ENCODE peak calls at places on chromosome 10, in four cellular contexts. G is IMR-90; A is fibroblast of lung; R is CD8-positive, alpha-beta T cell. B is an unnamed sample.

GRCh38 chr10:31426425-31426824 is 107.4 kb downstream of the ZEB1 start:
- DNase-seq in G (peak), A (peak), R (no peak), B (no peak)

GRCh38 chr10:80158126-80158525 is 25.6 kb downstream of the PLAC9 start:
- DNase-seq in G (no peak), A (no peak), R (no peak), B (no peak)

GRCh38 chr10:122486396-122487080 is 25.2 kb downstream of the HTRA1 start:
- DNase-seq in G (no peak), A (no peak), R (no peak), B (no peak)

GRCh38 chr10:13945760-13946460 is 359.1 kb downstream of the PRPF18 start:
- DNase-seq in G (peak), A (peak), R (no peak), B (no peak)

GRCh38 chr10:100802196-100802595 is 56.8 kb downstream of the PAX2 start:
- DNase-seq in G (no peak), A (no peak), R (no peak), B (no peak)

GRCh38 chr10:100979821-100980272 is 7.5 kb downstream of the MRPL43 start:
- DNase-seq in G (no peak), A (no peak), R (no peak), B (no peak)

GRCh38 chr10:123287594-123288247 is 133.5 kb downstream of the BUB3 start:
- DNase-seq in G (peak), A (no peak), R (no peak), B (no peak)

GRCh38 chr10:113161061-113161460 is 211.0 kb downstream of the TCF7L2 start:
- DNase-seq in G (no peak), A (no peak), R (no peak), B (no peak)

GRCh38 chr10:77746313-77746712 is 108.7 kb upstream of the KCNMA1 start:
- DNase-seq in G (peak), A (peak), R (no peak), B (no peak)

GRCh38 chr10:43049081-43049551 is 27.8 kb upstream of the RET start:
- DNase-seq in G (no peak), A (no peak), R (no peak), B (peak)

GRCh38 chr10:101878869-101879268 is 35.3 kb upstream of the KCNIP2 start:
- DNase-seq in G (no peak), A (no peak), R (no peak), B (no peak)

GRCh38 chr10:36367362-36367761 is 725.3 kb upstream of the FZD8 start:
- DNase-seq in G (no peak), A (no peak), R (no peak), B (no peak)

GRCh38 chr10:124649209-124649608 is 95.0 kb downstream of the FAM53B start:
- DNase-seq in G (no peak), A (no peak), R (no peak), B (peak)

GRCh38 chr10:113736576-113736975 is 14.9 kb upstream of the PLEKHS1 start:
- DNase-seq in G (no peak), A (peak), R (no peak), B (no peak)

GRCh38 chr10:110802090-110802489 is 69.6 kb upstream of the PDCD4 start:
- DNase-seq in G (peak), A (peak), R (no peak), B (no peak)

GRCh38 chr10:26407406-26407969 is 30.7 kb upstream of the APBB1IP start:
- DNase-seq in G (no peak), A (no peak), R (no peak), B (no peak)

GRCh38 chr10:79162861-79163662 is 94.3 kb downstream of the ZMIZ1 start:
- DNase-seq in G (peak), A (no peak), R (no peak), B (no peak)

GRCh38 chr10:18238875-18239485 is 98.8 kb downstream of the CACNB2 start:
- DNase-seq in G (peak), A (peak), R (no peak), B (no peak)

GRCh38 chr10:16952010-16952550 is 134.9 kb upstream of the RSU1 start:
- DNase-seq in G (no peak), A (no peak), R (no peak), B (no peak)

GRCh38 chr10:86047588-86047987 is 319.0 kb downstream of the GRID1 start:
- DNase-seq in G (no peak), A (no peak), R (no peak), B (no peak)

GRCh38 chr10:99619090-99619800 is 994 bp downstream of the SLC25A28 start:
- DNase-seq in G (peak), A (peak), R (no peak), B (no peak)

GRCh38 chr10:11095374-11095785 is 77.7 kb downstream of the CELF2 start:
- DNase-seq in G (no peak), A (no peak), R (no peak), B (no peak)

GRCh38 chr10:91409069-91409868 is 875 bp upstream of the HECTD2 start:
- DNase-seq in G (peak), A (peak), R (no peak), B (peak)

GRCh38 chr10:71835671-71836593 is 15.1 kb downstream of the PSAP start:
- DNase-seq in G (peak), A (peak), R (no peak), B (peak)

GRCh38 chr10:93452143-93452542 is 30.0 kb downstream of the MYOF start:
- DNase-seq in G (no peak), A (no peak), R (no peak), B (no peak)

GRCh38 chr10:124063736-124064135 is 29.7 kb downstream of the CHST15 start:
- DNase-seq in G (peak), A (peak), R (no peak), B (no peak)

GRCh38 chr10:67587771-67588170 is 108.2 kb downstream of the CTNNA3 start:
- DNase-seq in G (no peak), A (no peak), R (no peak), B (no peak)

GRCh38 chr10:111445709-111446108 is 368.9 kb downstream of the ADRA2A start:
- DNase-seq in G (no peak), A (no peak), R (no peak), B (no peak)

GRCh38 chr10:85147346-85148250 is 819.2 kb downstream of the CCSER2 start:
- DNase-seq in G (no peak), A (no peak), R (no peak), B (no peak)

GRCh38 chr10:77907900-77908717 is 18.4 kb downstream of the DLG5 start:
- DNase-seq in G (no peak), A (no peak), R (no peak), B (no peak)

GRCh38 chr10:99450624-99451498 is 20.4 kb upstream of the GOT1 start:
- DNase-seq in G (peak), A (no peak), R (no peak), B (no peak)

GRCh38 chr10:19788075-19788686 is 28.1 kb upstream of the PLXDC2 start:
- DNase-seq in G (peak), A (peak), R (no peak), B (no peak)

GRCh38 chr10:26556756-26557640 is 118.9 kb downstream of the APBB1IP start:
- DNase-seq in G (peak), A (peak), R (no peak), B (no peak)

GRCh38 chr10:60388709-60389241 is 900 bp downstream of the ANK3 start:
- DNase-seq in G (no peak), A (no peak), R (no peak), B (no peak)

GRCh38 chr10:102776779-102777417 is 33.1 kb downstream of the WBP1L start:
- DNase-seq in G (peak), A (peak), R (no peak), B (peak)

GRCh38 chr10:14302035-14302434 is 28.7 kb downstream of the FRMD4A start:
- DNase-seq in G (peak), A (peak), R (no peak), B (no peak)

GRCh38 chr10:29586509-29586908 is 48.3 kb downstream of the SVIL start:
- DNase-seq in G (no peak), A (no peak), R (no peak), B (no peak)

GRCh38 chr10:29588640-29589421 is 45.9 kb downstream of the SVIL start:
- DNase-seq in G (peak), A (peak), R (no peak), B (no peak)

GRCh38 chr10:29595146-29595545 is 39.6 kb downstream of the SVIL start:
- DNase-seq in G (no peak), A (no peak), R (no peak), B (no peak)

GRCh38 chr10:29591416-29591968 is 43.3 kb downstream of the SVIL start:
- DNase-seq in G (no peak), A (peak), R (no peak), B (no peak)

DNA sequence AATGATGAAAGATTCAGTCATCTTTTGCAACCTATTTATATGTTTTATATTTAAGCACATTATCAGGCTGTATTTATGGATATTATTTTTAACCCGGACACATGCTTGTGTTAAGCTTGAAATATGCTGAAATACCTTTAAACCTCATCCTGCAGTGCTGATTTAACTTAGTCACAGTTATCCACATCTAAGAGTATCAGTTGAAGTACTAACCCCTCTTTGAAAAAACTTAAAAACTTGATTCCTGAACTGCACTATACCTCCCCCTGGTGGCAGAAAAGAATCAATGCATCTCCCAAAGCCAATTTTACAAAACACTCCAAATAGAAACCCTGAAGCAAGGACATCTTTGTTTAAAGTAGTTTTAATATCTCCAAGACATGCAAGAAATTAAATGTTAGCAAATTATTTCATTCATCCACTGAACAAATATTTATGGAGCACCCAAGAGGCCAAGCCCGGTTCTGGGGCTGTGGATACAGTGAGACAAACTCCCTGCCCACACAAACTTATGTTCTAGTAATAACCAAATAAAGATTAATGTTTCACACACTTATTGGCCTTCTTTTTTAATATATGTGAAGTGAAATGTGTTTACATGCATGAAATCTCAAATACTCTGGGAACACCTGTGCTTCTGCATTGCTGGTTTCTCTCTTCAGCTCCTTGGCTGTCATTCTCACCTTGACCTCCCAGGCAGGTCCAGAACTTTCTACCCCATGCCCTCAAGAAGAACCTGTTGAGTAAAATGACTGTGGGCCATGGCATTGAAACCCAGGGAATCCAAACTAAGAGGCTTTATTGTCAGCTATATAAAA is 44.0 kb downstream of the SVIL start:
- DNase-seq in G (peak), A (peak), R (no peak), B (no peak)
- H3K27ac ChIP-seq in G (no peak), A (no peak), R (no peak), B (peak)

GRCh38 chr10:27746364-27747095 is 911 bp upstream of the MKX start:
- DNase-seq in G (no peak), A (no peak), R (no peak), B (no peak)
- H3K4me3 ChIP-seq in G (peak), A (no peak), R (peak), B (peak)

DNA sequence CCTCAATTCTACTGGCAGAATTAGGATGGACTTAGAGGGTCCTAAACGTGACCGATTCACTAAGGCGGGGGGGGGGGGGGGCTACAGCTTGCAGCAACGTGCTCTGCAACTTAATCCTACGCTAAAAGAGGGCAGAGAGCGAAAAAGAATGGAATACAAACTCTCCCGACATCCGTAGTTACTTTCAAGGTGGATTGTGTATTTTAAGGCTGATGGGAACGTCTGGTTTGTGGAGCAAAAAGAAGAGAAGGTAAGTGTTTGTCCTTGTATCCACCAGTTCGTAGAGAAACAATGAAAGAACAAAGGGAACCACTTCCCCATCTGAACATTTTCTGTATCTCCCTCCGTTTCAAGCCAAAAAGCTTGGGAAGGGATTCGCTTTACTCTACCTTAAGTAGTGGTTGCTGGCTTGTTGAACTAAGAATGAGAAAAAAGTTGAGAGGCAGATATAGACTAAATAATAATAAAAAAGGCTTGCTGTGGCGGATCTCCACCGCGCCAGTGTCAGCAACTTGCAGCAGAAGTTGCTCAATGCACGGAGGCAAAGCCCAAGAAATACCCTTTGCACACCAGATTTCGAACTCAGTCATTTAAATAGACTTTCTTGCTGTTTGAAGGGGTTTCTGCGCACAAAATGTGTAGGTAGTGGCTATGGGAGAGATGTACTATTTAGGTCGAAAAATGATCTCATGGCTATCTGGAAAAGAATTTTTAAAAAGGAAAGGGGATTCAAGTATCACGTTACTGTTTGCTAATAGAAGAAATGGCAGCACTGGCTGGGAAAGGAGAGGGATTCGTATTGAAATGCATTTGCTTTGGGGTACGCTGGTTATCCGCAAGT is 736 bp downstream of the SKIDA1 start:
- DNase-seq in G (peak), A (peak), R (no peak), B (no peak)
- H3K27ac ChIP-seq in G (peak), A (peak), R (no peak), B (peak)

GRCh38 chr10:132394936-132395703 is 1.9 kb upstream of the PWWP2B start:
- DNase-seq in G (no peak), A (no peak), R (no peak), B (peak)
- H3K4me3 ChIP-seq in G (no peak), A (no peak), R (no peak), B (peak)

GRCh38 chr10:52312999-52313349 is 1.1 kb upstream of the DKK1 start:
- DNase-seq in G (peak), A (peak), R (no peak), B (no peak)
- H3K27ac ChIP-seq in G (no peak), A (peak), R (no peak), B (no peak)

GRCh38 chr10:52316005-52316404 is 1.9 kb downstream of the DKK1 start:
- DNase-seq in G (peak), A (peak), R (no peak), B (no peak)

GRCh38 chr10:52314822-52315552 is 906 bp downstream of the DKK1 start:
- DNase-seq in G (peak), A (peak), R (no peak), B (no peak)

GRCh38 chr10:52318136-52318810 is 4.2 kb downstream of the DKK1 start:
- DNase-seq in G (peak), A (peak), R (no peak), B (no peak)

GRCh38 chr10:52314007-52314821 is at the start of gene DKK1:
- DNase-seq in G (peak), A (peak), R (no peak), B (peak)

GRCh38 chr10:52316500-52316899 is 2.4 kb downstream of the DKK1 start:
- DNase-seq in G (no peak), A (no peak), R (no peak), B (no peak)
- H3K4me3 ChIP-seq in G (peak), A (peak), R (no peak), B (no peak)

DNA sequence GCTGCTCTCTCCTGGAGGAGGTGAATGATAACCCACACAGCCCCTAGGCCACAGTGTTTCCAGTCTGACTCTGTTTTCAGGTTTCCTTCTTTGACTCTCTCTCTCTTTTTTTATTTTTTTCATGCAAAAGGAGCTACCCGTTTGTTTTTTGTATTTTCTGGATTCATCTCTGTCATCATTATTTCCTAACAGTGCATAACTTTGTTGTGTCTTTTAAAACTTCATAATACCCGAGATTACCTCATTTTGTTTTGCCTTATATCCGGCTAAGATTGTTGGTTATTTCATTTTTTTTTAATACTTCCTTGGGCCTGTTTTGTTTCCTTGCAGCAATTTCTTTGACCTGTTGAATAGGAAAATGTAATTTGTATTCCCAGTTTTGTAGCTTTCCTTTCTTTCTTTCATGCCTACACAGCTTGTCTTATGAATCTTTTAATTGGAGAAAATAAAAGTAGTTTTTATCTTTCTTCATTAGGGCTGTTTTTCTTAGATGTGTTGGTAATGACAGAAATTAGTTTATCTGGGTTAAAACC is 72.5 kb downstream of the SPAG6 start:
- DNase-seq in G (no peak), A (no peak), R (no peak), B (no peak)
- H3K27ac ChIP-seq in G (no peak), A (no peak), R (no peak), B (no peak)

B was measured in left ventricle myocardium inferior.